ENCODE peak calls at places on chromosomes 2 and 18, in nine cellular contexts. R is anterior cingulate cortex, O is GM12865, E is dorsolateral prefrontal cortex, I is PC-9, Y is endothelial cell, F is cardiac fibroblast, P is Calu3, D is HTR-8/SVneo. Z is an unnamed sample.

GRCh38 chr18:76988827-76989646 is 143.5 kb downstream of the MBP start:
- DNase-seq in R (no peak), O (peak), E (no peak), I (no peak), Y (no peak), F (no peak), P (no peak), D (no peak), Z (no peak)

GRCh38 chr2:69628325-69629038 is 15.1 kb downstream of the AAK1 start:
- DNase-seq in R (no peak), O (no peak), E (no peak), I (no peak), Y (no peak), F (no peak), P (no peak), D (no peak), Z (no peak)

GRCh38 chr18:8561123-8561905 is 47.9 kb upstream of the RAB12 start:
- DNase-seq in R (no peak), O (no peak), E (no peak), I (no peak), Y (no peak), F (no peak), P (no peak), D (no peak), Z (no peak)

GRCh38 chr2:74286725-74287124 is 56.5 kb downstream of the SLC4A5 start:
- DNase-seq in R (no peak), O (peak), E (no peak), I (no peak), Y (no peak), F (no peak), P (no peak), D (no peak), Z (no peak)

GRCh38 chr2:12910431-12910830 is 193.7 kb downstream of the TRIB2 start:
- DNase-seq in R (no peak), O (no peak), E (no peak), I (no peak), Y (no peak), F (no peak), P (no peak), D (no peak), Z (no peak)

GRCh38 chr2:24558781-24559540 is 67.9 kb downstream of the NCOA1 start:
- DNase-seq in R (no peak), O (no peak), E (no peak), I (no peak), Y (no peak), F (no peak), P (no peak), D (no peak), Z (no peak)

GRCh38 chr2:99806758-99807157 is 316.9 kb upstream of the REV1 start:
- DNase-seq in R (no peak), O (no peak), E (no peak), I (no peak), Y (no peak), F (peak), P (peak), D (peak), Z (no peak)

GRCh38 chr2:104788721-104789446 is 65.0 kb upstream of the POU3F3 start:
- DNase-seq in R (no peak), O (no peak), E (no peak), I (no peak), Y (no peak), F (no peak), P (no peak), D (no peak), Z (no peak)

GRCh38 chr18:46148810-46149209 is 44.6 kb downstream of the HAUS1 start:
- DNase-seq in R (no peak), O (peak), E (no peak), I (peak), Y (peak), F (peak), P (peak), D (peak), Z (peak)

GRCh38 chr18:79496978-79497637 is 101.4 kb downstream of the NFATC1 start:
- DNase-seq in R (no peak), O (no peak), E (peak), I (no peak), Y (no peak), F (peak), P (no peak), D (no peak), Z (no peak)